ENCODE peak calls at places on chromosomes 7 and 10, in six cellular contexts. One of them, this sample, is unnamed.

GRCh38 chr7:4249241-4249640 is 432.9 kb upstream of the FOXK1 start:
- DNase-seq in adrenal gland: no peak
- DNase-seq in ovary: no peak
- DNase-seq in WERI-Rb-1: no peak
- DNase-seq in NCI-H510A treated with DMSO at 0.1 percent for 48 hours: no peak
- DNase-seq in hepatic stellate cell: no peak
- DNase-seq in this sample: no peak

GRCh38 chr10:3987142-3987974 is 202.3 kb upstream of the KLF6 start:
- DNase-seq in ovary: no peak
- DNase-seq in NCI-H510A treated with DMSO at 0.1 percent for 48 hours: no peak
- DNase-seq in WERI-Rb-1: no peak
- DNase-seq in hepatic stellate cell: peak; percentile 33
- DNase-seq in adrenal gland: no peak
- DNase-seq in this sample: peak; percentile 54

GRCh38 chr7:20624666-20625385 is 9.4 kb downstream of the ABCB5 start:
- DNase-seq in WERI-Rb-1: no peak
- DNase-seq in ovary: no peak
- DNase-seq in hepatic stellate cell: no peak
- DNase-seq in NCI-H510A treated with DMSO at 0.1 percent for 48 hours: no peak
- DNase-seq in adrenal gland: no peak
- DNase-seq in this sample: no peak

GRCh38 chr10:22246680-22247391 is 29.0 kb upstream of the EBLN1 start:
- DNase-seq in NCI-H510A treated with DMSO at 0.1 percent for 48 hours: no peak
- DNase-seq in ovary: no peak
- DNase-seq in hepatic stellate cell: no peak
- DNase-seq in WERI-Rb-1: no peak
- DNase-seq in adrenal gland: no peak
- DNase-seq in this sample: peak; percentile 10

GRCh38 chr10:78889536-78890063 is 179.2 kb upstream of the ZMIZ1 start:
- DNase-seq in ovary: no peak
- DNase-seq in hepatic stellate cell: no peak
- DNase-seq in WERI-Rb-1: no peak
- DNase-seq in adrenal gland: no peak
- DNase-seq in NCI-H510A treated with DMSO at 0.1 percent for 48 hours: peak; percentile 60
- DNase-seq in this sample: no peak

GRCh38 chr7:100957832-100958421 is 8.6 kb downstream of the MUC3A start:
- DNase-seq in WERI-Rb-1: no peak
- DNase-seq in NCI-H510A treated with DMSO at 0.1 percent for 48 hours: no peak
- DNase-seq in adrenal gland: no peak
- DNase-seq in ovary: no peak
- DNase-seq in hepatic stellate cell: no peak
- DNase-seq in this sample: peak; percentile 4

GRCh38 chr10:9024210-9024609 is 969.7 kb downstream of the GATA3 start:
- DNase-seq in NCI-H510A treated with DMSO at 0.1 percent for 48 hours: no peak
- DNase-seq in ovary: no peak
- DNase-seq in adrenal gland: no peak
- DNase-seq in WERI-Rb-1: no peak
- DNase-seq in hepatic stellate cell: no peak
- DNase-seq in this sample: no peak

GRCh38 chr7:151403764-151404163 is 6.1 kb downstream of the WDR86 start:
- DNase-seq in ovary: no peak
- DNase-seq in hepatic stellate cell: no peak
- DNase-seq in NCI-H510A treated with DMSO at 0.1 percent for 48 hours: no peak
- DNase-seq in WERI-Rb-1: no peak
- DNase-seq in adrenal gland: no peak
- DNase-seq in this sample: no peak

GRCh38 chr7:80900583-80901576 is 18.0 kb downstream of the SEMA3C start:
- DNase-seq in hepatic stellate cell: no peak
- DNase-seq in WERI-Rb-1: no peak
- DNase-seq in NCI-H510A treated with DMSO at 0.1 percent for 48 hours: no peak
- DNase-seq in ovary: peak; percentile 39
- DNase-seq in adrenal gland: no peak
- DNase-seq in this sample: peak; percentile 68

GRCh38 chr7:74288034-74288881 is 949 bp upstream of the CLIP2 start:
- DNase-seq in adrenal gland: no peak
- DNase-seq in hepatic stellate cell: no peak
- DNase-seq in WERI-Rb-1: no peak
- DNase-seq in NCI-H510A treated with DMSO at 0.1 percent for 48 hours: no peak
- DNase-seq in ovary: no peak
- DNase-seq in this sample: peak; percentile 45

GRCh38 chr10:96743988-96744585 is 23.8 kb upstream of the PIK3AP1 start:
- DNase-seq in adrenal gland: no peak
- DNase-seq in NCI-H510A treated with DMSO at 0.1 percent for 48 hours: no peak
- DNase-seq in WERI-Rb-1: peak; percentile 37
- DNase-seq in ovary: peak; percentile 42
- DNase-seq in hepatic stellate cell: no peak
- DNase-seq in this sample: no peak

GRCh38 chr7:116334555-116334954 is 124.2 kb downstream of the TES start:
- DNase-seq in ovary: no peak
- DNase-seq in adrenal gland: no peak
- DNase-seq in hepatic stellate cell: no peak
- DNase-seq in WERI-Rb-1: no peak
- DNase-seq in NCI-H510A treated with DMSO at 0.1 percent for 48 hours: no peak
- DNase-seq in this sample: no peak

GRCh38 chr7:101075646-101076045 is 9.6 kb upstream of the TRIM56 start:
- DNase-seq in NCI-H510A treated with DMSO at 0.1 percent for 48 hours: no peak
- DNase-seq in hepatic stellate cell: no peak
- DNase-seq in adrenal gland: no peak
- DNase-seq in ovary: no peak
- DNase-seq in WERI-Rb-1: no peak
- DNase-seq in this sample: no peak

GRCh38 chr10:97427571-97428179 is 1.7 kb downstream of the PGAM1 start:
- DNase-seq in hepatic stellate cell: no peak
- DNase-seq in adrenal gland: no peak
- DNase-seq in NCI-H510A treated with DMSO at 0.1 percent for 48 hours: peak; percentile 49
- DNase-seq in WERI-Rb-1: no peak
- DNase-seq in ovary: no peak
- DNase-seq in this sample: peak; percentile 67

GRCh38 chr7:21261627-21262564 is 166.0 kb upstream of the SP4 start:
- DNase-seq in ovary: no peak
- DNase-seq in hepatic stellate cell: peak; percentile 7
- DNase-seq in WERI-Rb-1: peak; percentile 60
- DNase-seq in adrenal gland: no peak
- DNase-seq in NCI-H510A treated with DMSO at 0.1 percent for 48 hours: peak; percentile 37
- DNase-seq in this sample: peak; percentile 57

GRCh38 chr10:72461085-72461484 is 106.4 kb upstream of the DNAJB12 start:
- DNase-seq in hepatic stellate cell: no peak
- DNase-seq in WERI-Rb-1: no peak
- DNase-seq in ovary: no peak
- DNase-seq in adrenal gland: peak; percentile 23
- DNase-seq in NCI-H510A treated with DMSO at 0.1 percent for 48 hours: no peak
- DNase-seq in this sample: no peak

GRCh38 chr7:1914321-1914720 is 244.2 kb downstream of the ELFN1 start:
- DNase-seq in ovary: no peak
- DNase-seq in hepatic stellate cell: no peak
- DNase-seq in adrenal gland: no peak
- DNase-seq in WERI-Rb-1: no peak
- DNase-seq in NCI-H510A treated with DMSO at 0.1 percent for 48 hours: no peak
- DNase-seq in this sample: no peak

GRCh38 chr7:6271091-6271658 is 1.2 kb downstream of the CYTH3 start:
- DNase-seq in WERI-Rb-1: no peak
- DNase-seq in ovary: peak; percentile 44
- DNase-seq in NCI-H510A treated with DMSO at 0.1 percent for 48 hours: peak; percentile 21
- DNase-seq in hepatic stellate cell: peak; percentile 69
- DNase-seq in adrenal gland: peak; percentile 37
- DNase-seq in this sample: peak; percentile 65

GRCh38 chr7:85023066-85023687 is 163.7 kb downstream of the SEMA3D start:
- DNase-seq in adrenal gland: peak; percentile 40
- DNase-seq in ovary: peak; percentile 18
- DNase-seq in NCI-H510A treated with DMSO at 0.1 percent for 48 hours: peak; percentile 20
- DNase-seq in hepatic stellate cell: no peak
- DNase-seq in WERI-Rb-1: peak; percentile 21
- DNase-seq in this sample: peak; percentile 61

GRCh38 chr10:78567680-78568453 is 500.9 kb upstream of the ZMIZ1 start:
- DNase-seq in ovary: no peak
- DNase-seq in NCI-H510A treated with DMSO at 0.1 percent for 48 hours: peak; percentile 77
- DNase-seq in hepatic stellate cell: no peak
- DNase-seq in WERI-Rb-1: no peak
- DNase-seq in adrenal gland: no peak
- DNase-seq in this sample: no peak

GRCh38 chr10:44571701-44572100 is 186.8 kb upstream of the CXCL12 start:
- DNase-seq in adrenal gland: no peak
- DNase-seq in hepatic stellate cell: peak; percentile 29
- DNase-seq in WERI-Rb-1: no peak
- DNase-seq in ovary: no peak
- DNase-seq in NCI-H510A treated with DMSO at 0.1 percent for 48 hours: no peak
- DNase-seq in this sample: no peak

GRCh38 chr7:107024906-107025305 is 19.6 kb upstream of the PRKAR2B start:
- DNase-seq in adrenal gland: no peak
- DNase-seq in hepatic stellate cell: no peak
- DNase-seq in WERI-Rb-1: no peak
- DNase-seq in NCI-H510A treated with DMSO at 0.1 percent for 48 hours: no peak
- DNase-seq in ovary: no peak
- DNase-seq in this sample: no peak

GRCh38 chr7:139541600-139542307 is 18.3 kb downstream of the CLEC2L start:
- DNase-seq in WERI-Rb-1: no peak
- DNase-seq in ovary: no peak
- DNase-seq in NCI-H510A treated with DMSO at 0.1 percent for 48 hours: no peak
- DNase-seq in adrenal gland: no peak
- DNase-seq in hepatic stellate cell: no peak
- DNase-seq in this sample: no peak

GRCh38 chr10:130557181-130557580 is 421.0 kb downstream of the GLRX3 start:
- DNase-seq in hepatic stellate cell: no peak
- DNase-seq in adrenal gland: no peak
- DNase-seq in WERI-Rb-1: no peak
- DNase-seq in ovary: no peak
- DNase-seq in NCI-H510A treated with DMSO at 0.1 percent for 48 hours: no peak
- DNase-seq in this sample: no peak

GRCh38 chr7:1664711-1665591 is 5.1 kb upstream of the ELFN1 start:
- DNase-seq in adrenal gland: peak; percentile 68
- DNase-seq in WERI-Rb-1: peak; percentile 87
- DNase-seq in NCI-H510A treated with DMSO at 0.1 percent for 48 hours: peak; percentile 73
- DNase-seq in hepatic stellate cell: peak; percentile 87
- DNase-seq in ovary: peak; percentile 48
- DNase-seq in this sample: peak; percentile 53

GRCh38 chr7:115476666-115477065 is 553.9 kb downstream of the TFEC start:
- DNase-seq in WERI-Rb-1: no peak
- DNase-seq in NCI-H510A treated with DMSO at 0.1 percent for 48 hours: peak; percentile 22
- DNase-seq in ovary: no peak
- DNase-seq in hepatic stellate cell: no peak
- DNase-seq in adrenal gland: no peak
- DNase-seq in this sample: peak; percentile 30

GRCh38 chr10:124271671-124272070 is 147.1 kb downstream of the OAT start:
- DNase-seq in WERI-Rb-1: no peak
- DNase-seq in adrenal gland: no peak
- DNase-seq in hepatic stellate cell: no peak
- DNase-seq in ovary: no peak
- DNase-seq in NCI-H510A treated with DMSO at 0.1 percent for 48 hours: no peak
- DNase-seq in this sample: no peak

GRCh38 chr10:43105119-43105792 is 28.4 kb downstream of the RET start:
- DNase-seq in NCI-H510A treated with DMSO at 0.1 percent for 48 hours: peak; percentile 53
- DNase-seq in WERI-Rb-1: peak; percentile 81
- DNase-seq in hepatic stellate cell: peak; percentile 91
- DNase-seq in ovary: peak; percentile 71
- DNase-seq in adrenal gland: peak; percentile 75
- DNase-seq in this sample: peak; percentile 86

GRCh38 chr10:103504181-103504783 is 10.8 kb downstream of the NEURL1 start:
- DNase-seq in ovary: peak; percentile 79
- DNase-seq in hepatic stellate cell: peak; percentile 77
- DNase-seq in WERI-Rb-1: no peak
- DNase-seq in adrenal gland: no peak
- DNase-seq in NCI-H510A treated with DMSO at 0.1 percent for 48 hours: peak; percentile 75
- DNase-seq in this sample: peak; percentile 90

This sample was measured in mesenchymal stem cell.